ENCODE peak calls at places on chromosomes 12 and 14, in five cellular contexts. L is neuronal stem cell; I is COR-L47; E is adrenal gland; H is activated CD4-positive, alpha-beta T cell treated with anti-CD3 and anti-CD28 coated beads for 36 hours. K is an unnamed sample.

GRCh38 chr14:70525691-70526090 is 9.1 kb downstream of the ADAM20 start:
- DNase-seq in L (no peak), H (no peak), I (no peak), E (no peak), K (no peak)

GRCh38 chr12:119780786-119781434 is 96.2 kb downstream of the CIT start:
- DNase-seq in I (peak; percentile 5), L (peak; percentile 9), E (peak; percentile 69), H (no peak), K (no peak)

GRCh38 chr12:42125372-42125767 is 19.3 kb downstream of the GXYLT1 start:
- DNase-seq in I (no peak), E (no peak), H (no peak), L (no peak), K (no peak)

GRCh38 chr12:14356147-14356546 is 9.3 kb upstream of the ATF7IP start:
- DNase-seq in H (no peak), L (no peak), E (no peak), I (no peak), K (no peak)

GRCh38 chr14:64196668-64197411 is 97.3 kb downstream of the ESR2 start:
- DNase-seq in I (peak; percentile 80), E (peak; percentile 84), H (peak; percentile 46), L (peak; percentile 51), K (no peak)

GRCh38 chr12:46269429-46270241 is 792 bp upstream of the SLC38A1 start:
- DNase-seq in E (no peak), I (peak; percentile 73), L (no peak), H (peak; percentile 88), K (peak; percentile 85)

GRCh38 chr14:90698379-90698869 is 117.8 kb downstream of the TTC7B start:
- DNase-seq in H (no peak), I (peak; percentile 79), L (no peak), E (peak; percentile 43), K (no peak)

GRCh38 chr12:93947486-93947885 is 200.9 kb upstream of the PLXNC1 start:
- DNase-seq in E (no peak), H (no peak), I (no peak), L (no peak), K (no peak)

GRCh38 chr14:22466520-22466919 is 122.5 kb downstream of the DAD1 start:
- DNase-seq in I (no peak), E (no peak), L (no peak), H (no peak), K (no peak)

GRCh38 chr14:55581011-55581806 is 1.2 kb downstream of the KTN1 start:
- DNase-seq in E (peak; percentile 59), L (no peak), H (peak; percentile 66), I (no peak), K (peak; percentile 64)

GRCh38 chr12:80598004-80598606 is 109.3 kb upstream of the MYF6 start:
- DNase-seq in I (no peak), E (peak; percentile 19), H (no peak), L (no peak), K (no peak)

GRCh38 chr12:47740536-47741339 is 15.4 kb upstream of the ENDOU start:
- DNase-seq in L (no peak), I (no peak), E (no peak), H (no peak), K (no peak)

GRCh38 chr14:51607677-51608076 is 44.0 kb upstream of the FRMD6 start:
- DNase-seq in I (no peak), L (no peak), H (no peak), E (no peak), K (no peak)

GRCh38 chr12:90682398-90682797 is 272.6 kb downstream of the CCER1 start:
- DNase-seq in I (no peak), L (no peak), H (no peak), E (no peak), K (no peak)

GRCh38 chr14:77830692-77831091 is 30.8 kb downstream of the ADCK1 start:
- DNase-seq in H (no peak), L (no peak), I (no peak), E (no peak), K (no peak)

GRCh38 chr14:60722163-60722835 is 1.9 kb downstream of the SIX4 start:
- DNase-seq in H (peak; percentile 49), L (peak; percentile 72), I (peak; percentile 9), E (peak; percentile 22), K (peak; percentile 39)

GRCh38 chr12:66832997-66833396 is 154.1 kb upstream of the GRIP1 start:
- DNase-seq in I (no peak), L (no peak), E (no peak), H (no peak), K (no peak)

GRCh38 chr12:7834701-7835100 is 38.0 kb downstream of the SLC2A14 start:
- DNase-seq in H (no peak), E (no peak), I (no peak), L (no peak), K (no peak)

GRCh38 chr14:102279688-102280348 is 25.1 kb downstream of the MOK start:
- DNase-seq in E (peak; percentile 27), H (peak; percentile 50), L (no peak), I (no peak), K (peak; percentile 35)

GRCh38 chr12:4579305-4580097 is 17.5 kb downstream of the DYRK4 start:
- DNase-seq in H (peak; percentile 16), L (peak; percentile 38), I (no peak), E (peak; percentile 25), K (no peak)

GRCh38 chr12:3134526-3135135 is 57.5 kb downstream of the TSPAN9 start:
- DNase-seq in I (no peak), H (no peak), E (no peak), L (no peak), K (no peak)

GRCh38 chr12:122072031-122072970 is 6.3 kb upstream of the MLXIP start:
- DNase-seq in L (no peak), I (peak; percentile 86), H (no peak), E (peak; percentile 79), K (no peak)

GRCh38 chr12:65170245-65170881 is 980 bp downstream of the LEMD3 start:
- DNase-seq in I (no peak), H (peak; percentile 83), E (peak; percentile 75), L (peak; percentile 54), K (peak; percentile 71)

GRCh38 chr14:59097681-59098080 is 90.8 kb upstream of the DAAM1 start:
- DNase-seq in H (no peak), E (no peak), I (no peak), L (no peak), K (no peak)